ENCODE peak calls at places on chromosome 10, in seven cellular contexts. A, O, N, E, W, H and Q are unnamed samples.
A peak's percentile ranks its signal among the peaks of the same experiment; 100 is the strongest.

GRCh38 chr10:85537561-85537960 is 829.0 kb downstream of the GRID1 start:
- DNase-seq in A (no peak), O (no peak), N (no peak), E (no peak), W (no peak), H (no peak), Q (no peak)

GRCh38 chr10:129525408-129525807 is 58.4 kb downstream of the MGMT start:
- DNase-seq in A (peak; percentile 10), O (no peak), N (peak; percentile 27), E (peak; percentile 36), W (no peak), H (no peak), Q (no peak)

GRCh38 chr10:33795529-33795928 is 461.1 kb upstream of the NRP1 start:
- DNase-seq in A (no peak), O (no peak), N (no peak), E (no peak), W (no peak), H (no peak), Q (no peak)

GRCh38 chr10:32207544-32207943 is 139.4 kb downstream of the EPC1 start:
- DNase-seq in A (peak; percentile 54), O (peak; percentile 20), N (peak; percentile 41), E (no peak), W (peak; percentile 46), H (peak; percentile 42), Q (peak; percentile 69)

GRCh38 chr10:13686331-13686752 is 99.6 kb downstream of the PRPF18 start:
- DNase-seq in A (no peak), O (no peak), N (no peak), E (no peak), W (no peak), H (peak; percentile 27), Q (no peak)

GRCh38 chr10:126397640-126398382 is 9.5 kb upstream of the ADAM12 start:
- DNase-seq in A (no peak), O (no peak), N (peak; percentile 23), E (no peak), W (no peak), H (peak; percentile 48), Q (peak; percentile 25)

GRCh38 chr10:63633677-63634487 is 112.7 kb downstream of the REEP3 start:
- DNase-seq in A (no peak), O (no peak), N (peak; percentile 44), E (no peak), W (no peak), H (peak; percentile 46), Q (peak; percentile 62)

GRCh38 chr10:116669080-116669479 is 48.3 kb downstream of the PNLIPRP2 start:
- DNase-seq in A (peak; percentile 24), O (no peak), N (no peak), E (no peak), W (no peak), H (no peak), Q (no peak)

GRCh38 chr10:49608166-49608758 is 1.8 kb upstream of the SLC18A3 start:
- DNase-seq in A (peak; percentile 17), O (no peak), N (no peak), E (no peak), W (no peak), H (no peak), Q (no peak)

GRCh38 chr10:90856964-90857634 is 740 bp downstream of the HTR7 start:
- DNase-seq in A (peak; percentile 41), O (no peak), N (peak; percentile 51), E (no peak), W (no peak), H (no peak), Q (peak; percentile 36)

GRCh38 chr10:118748041-118748440 is 6.7 kb downstream of the CACUL1 start:
- DNase-seq in A (no peak), O (no peak), N (no peak), E (no peak), W (no peak), H (no peak), Q (peak; percentile 26)

GRCh38 chr10:116138897-116139296 is 134.1 kb downstream of the GFRA1 start:
- DNase-seq in A (no peak), O (no peak), N (no peak), E (no peak), W (no peak), H (no peak), Q (no peak)

GRCh38 chr10:3948843-3949242 is 163.8 kb upstream of the KLF6 start:
- DNase-seq in A (no peak), O (peak; percentile 62), N (peak; percentile 14), E (no peak), W (no peak), H (peak; percentile 40), Q (no peak)

GRCh38 chr10:95604630-95605029 is 43.5 kb upstream of the SORBS1 start:
- DNase-seq in A (no peak), O (no peak), N (peak; percentile 23), E (no peak), W (no peak), H (no peak), Q (peak; percentile 52)

GRCh38 chr10:75935650-75936400 is 504.4 kb downstream of the LRMDA start:
- DNase-seq in A (no peak), O (no peak), N (no peak), E (no peak), W (no peak), H (no peak), Q (no peak)

GRCh38 chr10:113463777-113464176 is 89.1 kb upstream of the HABP2 start:
- DNase-seq in A (no peak), O (no peak), N (no peak), E (no peak), W (no peak), H (peak; percentile 42), Q (no peak)

GRCh38 chr10:98446121-98446655 is 547 bp downstream of the HPS1 start:
- DNase-seq in A (peak; percentile 45), O (no peak), N (peak; percentile 30), E (peak; percentile 36), W (no peak), H (peak; percentile 50), Q (peak; percentile 64)

GRCh38 chr10:122327237-122328206 is 47.0 kb upstream of the PLEKHA1 start:
- DNase-seq in A (no peak), O (no peak), N (no peak), E (no peak), W (no peak), H (no peak), Q (no peak)

GRCh38 chr10:80015911-80016590 is 62.4 kb upstream of the TMEM254 start:
- DNase-seq in A (no peak), O (no peak), N (peak; percentile 26), E (no peak), W (no peak), H (no peak), Q (peak; percentile 81)

GRCh38 chr10:37240223-37240622 is 114.8 kb downstream of the ANKRD30A start:
- DNase-seq in A (no peak), O (no peak), N (no peak), E (no peak), W (no peak), H (no peak), Q (no peak)

GRCh38 chr10:110820321-110820814 is 51.4 kb upstream of the PDCD4 start:
- DNase-seq in A (no peak), O (no peak), N (no peak), E (peak; percentile 70), W (no peak), H (peak; percentile 54), Q (no peak)

GRCh38 chr10:101120884-101121660 is 10.0 kb upstream of the TLX1 start:
- DNase-seq in A (peak; percentile 31), O (no peak), N (no peak), E (no peak), W (no peak), H (peak; percentile 9), Q (no peak)

GRCh38 chr10:132292972-132293415 is 14.8 kb downstream of the STK32C start:
- DNase-seq in A (no peak), O (no peak), N (peak; percentile 22), E (no peak), W (no peak), H (peak; percentile 92), Q (no peak)

GRCh38 chr10:33706746-33707145 is 372.3 kb upstream of the NRP1 start:
- DNase-seq in A (no peak), O (no peak), N (no peak), E (no peak), W (no peak), H (no peak), Q (no peak)

GRCh38 chr10:19801369-19801768 is 14.9 kb upstream of the PLXDC2 start:
- DNase-seq in A (no peak), O (no peak), N (no peak), E (no peak), W (no peak), H (no peak), Q (no peak)

GRCh38 chr10:47059606-47060311 is 148.5 kb downstream of the PTPN20 start:
- DNase-seq in A (no peak), O (no peak), N (no peak), E (no peak), W (no peak), H (no peak), Q (no peak)